ENCODE peak calls at places on chromosomes 6 and 20, in six cellular contexts. H, N, A, D, V and F are unnamed samples.

GRCh38 chr6:39144804-39145203 is 29.8 kb upstream of the SAYSD1 start:
- DNase-seq in D (no peak), V (no peak), H (no peak), N (no peak), A (no peak), F (no peak)

GRCh38 chr6:56314683-56315523 is 67.5 kb upstream of the COL21A1 start:
- DNase-seq in D (no peak), N (no peak), A (no peak), V (no peak), H (peak), F (peak)

GRCh38 chr20:35886537-35886936 is 67.8 kb downstream of the SCAND1 start:
- DNase-seq in V (no peak), A (no peak), H (no peak), D (peak), N (no peak), F (no peak)

GRCh38 chr6:106448000-106448426 is 87.5 kb downstream of the CRYBG1 start:
- DNase-seq in D (no peak), H (no peak), A (no peak), N (peak), V (no peak), F (peak)

GRCh38 chr6:23823421-23823820 is 302.6 kb upstream of the NRSN1 start:
- DNase-seq in D (no peak), H (no peak), N (no peak), A (no peak), V (no peak), F (no peak)

GRCh38 chr6:2630891-2631458 is 119.7 kb downstream of the MYLK4 start:
- DNase-seq in A (peak), H (peak), V (no peak), N (no peak), D (no peak), F (no peak)

GRCh38 chr20:23190557-23190956 is 104.4 kb upstream of the CD93 start:
- DNase-seq in V (no peak), D (no peak), H (no peak), N (no peak), A (no peak), F (no peak)

GRCh38 chr20:37378420-37378784 is 32.5 kb downstream of the SRC start:
- DNase-seq in H (no peak), N (no peak), V (no peak), D (no peak), A (no peak), F (no peak)

GRCh38 chr6:137518584-137518983 is 24.4 kb upstream of the OLIG3 start:
- DNase-seq in A (no peak), D (no peak), N (no peak), H (no peak), V (no peak), F (no peak)

GRCh38 chr6:136977075-136977474 is 55.0 kb downstream of the SLC35D3 start:
- DNase-seq in V (no peak), D (no peak), A (no peak), H (no peak), N (no peak), F (no peak)

GRCh38 chr6:137832110-137832509 is 34.9 kb upstream of the TNFAIP3 start:
- DNase-seq in H (no peak), V (no peak), N (no peak), D (no peak), A (peak), F (no peak)

GRCh38 chr6:168071620-168072019 is 7.4 kb downstream of the FRMD1 start:
- DNase-seq in V (no peak), A (no peak), N (no peak), H (no peak), D (no peak), F (peak)

GRCh38 chr6:29376003-29376402 is 912 bp upstream of the OR12D3 start:
- DNase-seq in D (no peak), H (peak), A (no peak), V (no peak), N (no peak), F (peak)

GRCh38 chr20:63060057-63060991 is 53.6 kb upstream of the BHLHE23 start:
- DNase-seq in N (peak), V (peak), A (no peak), D (peak), H (no peak), F (no peak)

GRCh38 chr6:10901751-10902150 is 14.9 kb downstream of the SYCP2L start:
- DNase-seq in V (no peak), D (no peak), A (no peak), N (no peak), H (no peak), F (peak)

GRCh38 chr6:148152244-148152643 is 190.4 kb upstream of the SASH1 start:
- DNase-seq in V (no peak), H (no peak), A (no peak), N (no peak), D (no peak), F (no peak)

GRCh38 chr20:35854697-35855434 is 83.1 kb downstream of the PHF20 start:
- DNase-seq in A (no peak), H (no peak), V (no peak), N (no peak), D (no peak), F (no peak)

GRCh38 chr6:124260337-124260736 is 456.7 kb downstream of the NKAIN2 start:
- DNase-seq in H (no peak), D (no peak), V (no peak), A (no peak), N (no peak), F (no peak)

GRCh38 chr6:22877946-22878705 is 308.8 kb downstream of the HDGFL1 start:
- DNase-seq in A (no peak), D (no peak), H (no peak), V (no peak), N (no peak), F (no peak)

GRCh38 chr6:156969233-156969632 is 192.1 kb downstream of the ARID1B start:
- DNase-seq in H (no peak), A (no peak), N (no peak), V (no peak), D (no peak), F (no peak)

GRCh38 chr6:132741281-132741680 is 16.4 kb downstream of the VNN2 start:
- DNase-seq in A (no peak), H (no peak), D (no peak), V (no peak), N (no peak), F (no peak)

GRCh38 chr6:25882066-25882496 is 8.0 kb upstream of the SLC17A3 start:
- DNase-seq in A (no peak), V (no peak), N (peak), D (peak), H (peak), F (peak)

GRCh38 chr6:88376759-88377387 is 210.7 kb upstream of the CNR1 start:
- DNase-seq in A (no peak), H (peak), D (no peak), V (no peak), N (no peak), F (no peak)

GRCh38 chr6:79230149-79230548 is 4.3 kb downstream of the HMGN3 start:
- DNase-seq in D (no peak), V (no peak), H (no peak), N (no peak), A (peak), F (no peak)

GRCh38 chr20:4104045-4104444 is 88.7 kb upstream of the RNF24 start:
- DNase-seq in D (no peak), V (no peak), A (peak), H (no peak), N (no peak), F (no peak)

GRCh38 chr6:33824461-33825154 is 20.8 kb upstream of the MLN start:
- DNase-seq in A (no peak), N (peak), H (peak), D (no peak), V (no peak), F (no peak)

GRCh38 chr6:16758163-16758975 is 2.9 kb downstream of the ATXN1 start:
- DNase-seq in H (no peak), N (no peak), A (no peak), V (no peak), D (no peak), F (no peak)

GRCh38 chr6:144377586-144377985 is 92.5 kb downstream of the UTRN start:
- DNase-seq in D (no peak), A (no peak), H (peak), V (no peak), N (no peak), F (no peak)

GRCh38 chr6:44051516-44051915 is 75.7 kb downstream of the MRPL14 start:
- DNase-seq in D (no peak), A (peak), H (no peak), V (no peak), N (peak), F (no peak)

GRCh38 chr20:15814903-15815302 is 758.3 kb downstream of the KIF16B start:
- DNase-seq in V (no peak), N (no peak), A (peak), H (no peak), D (no peak), F (no peak)

GRCh38 chr20:24370249-24370648 is 99.2 kb upstream of the SYNDIG1 start:
- DNase-seq in V (no peak), A (no peak), H (no peak), D (no peak), N (no peak), F (no peak)

GRCh38 chr6:78251930-78252329 is 599.1 kb downstream of the MEI4 start:
- DNase-seq in A (no peak), V (no peak), N (no peak), H (no peak), D (no peak), F (no peak)

GRCh38 chr20:20843982-20844381 is 131.5 kb upstream of the RALGAPA2 start:
- DNase-seq in V (no peak), H (no peak), A (no peak), N (no peak), D (no peak), F (no peak)
- TF ChIP-seq CTCF in V (no peak), H (no peak), A (no peak), N (no peak), D (no peak), F (no peak)

DNA sequence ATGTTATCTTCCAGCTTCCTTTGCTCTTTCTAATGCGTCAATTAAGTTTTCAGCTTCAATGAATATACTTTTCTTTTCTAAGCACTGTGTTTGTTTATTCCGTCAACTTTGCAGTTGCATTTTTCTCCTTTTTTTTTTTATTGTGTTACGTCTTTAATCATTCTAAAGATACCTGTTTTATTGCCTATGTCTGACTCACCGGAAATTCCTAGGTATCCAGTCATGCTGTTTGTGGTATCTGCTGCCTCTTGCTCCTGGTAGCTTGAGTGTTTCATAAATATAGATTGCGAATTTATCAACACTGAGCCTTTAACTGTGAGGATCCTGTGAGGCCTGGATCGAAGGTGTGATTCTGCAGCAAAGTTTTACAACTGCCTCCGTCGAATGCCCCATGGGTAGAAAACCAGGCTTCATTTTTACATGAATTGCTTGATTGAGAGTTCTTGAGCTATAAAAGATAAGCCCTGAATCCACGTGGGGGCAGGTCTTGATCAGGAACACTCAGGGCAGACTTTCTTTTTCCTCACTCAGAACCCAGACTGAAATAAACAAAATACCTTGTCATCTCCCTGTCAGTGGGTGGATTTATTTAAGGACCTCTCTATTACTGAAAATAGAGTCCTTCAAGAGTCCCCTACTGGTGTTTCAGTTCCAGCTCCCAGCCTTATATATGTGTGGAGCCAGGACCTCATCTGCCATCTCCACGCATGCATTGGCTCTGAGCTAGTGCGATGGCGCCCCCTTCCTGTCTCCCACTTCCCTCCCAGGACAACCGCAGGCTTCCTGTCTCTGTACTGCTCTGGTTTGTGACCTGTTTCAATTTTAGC is 60.1 kb upstream of the LRRC1 start:
- DNase-seq in H (peak), A (peak), D (no peak), N (peak), V (no peak), F (peak)
- TF ChIP-seq CTCF in H (peak), A (peak), D (no peak), N (peak), V (peak), F (peak)

DNA sequence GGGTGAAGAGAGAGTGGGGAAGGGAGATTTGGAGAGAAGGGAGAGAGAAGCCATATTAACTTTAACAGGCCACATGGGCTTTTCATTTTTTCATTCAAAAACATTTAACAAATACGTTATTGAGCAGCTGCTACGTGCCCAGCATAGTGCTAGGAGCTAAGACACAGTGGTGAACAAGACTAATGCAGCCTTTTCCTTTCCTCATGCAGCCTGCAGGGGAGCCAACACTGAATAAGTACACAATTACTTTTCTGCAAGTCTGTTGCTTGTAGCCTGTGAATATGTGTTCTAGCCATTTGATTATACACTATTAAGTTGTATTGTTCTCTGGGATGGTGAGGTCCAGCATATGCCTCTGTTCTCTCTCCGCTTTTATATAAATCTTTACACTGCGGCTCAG is 1.9 kb upstream of the BLOC1S5 start:
- DNase-seq in H (no peak), A (no peak), D (no peak), N (no peak), V (no peak), F (no peak)
- TF ChIP-seq CTCF in H (no peak), A (no peak), D (no peak), N (no peak), V (no peak), F (peak)

GRCh38 chr6:1316482-1317220 is 4.8 kb downstream of the FOXQ1 start:
- DNase-seq in A (peak), N (no peak), H (no peak), V (no peak), D (no peak), F (peak)
- TF ChIP-seq CTCF in A (no peak), N (no peak), H (no peak), V (no peak), D (no peak), F (no peak)

DNA sequence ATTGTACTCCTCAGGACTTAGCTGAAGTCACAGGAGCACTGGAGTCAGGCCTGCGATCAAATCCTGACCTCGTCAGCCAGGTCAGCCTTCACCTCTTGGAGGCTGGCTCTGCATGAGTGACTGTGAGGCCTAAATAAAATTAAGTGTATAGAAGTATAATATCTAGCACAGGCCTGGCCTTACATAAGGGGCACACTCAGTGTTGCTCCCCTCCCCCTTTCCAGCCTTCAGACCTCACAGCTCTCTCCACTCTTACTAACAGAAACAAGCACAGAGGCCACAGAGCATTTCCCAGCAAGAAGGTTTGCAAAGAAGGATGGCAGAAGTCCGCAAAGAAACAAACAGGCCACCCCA is 84.8 kb downstream of the TRERF1 start:
- DNase-seq in N (no peak), A (no peak), H (no peak), D (no peak), V (no peak), F (no peak)
- TF ChIP-seq CTCF in N (no peak), A (no peak), H (no peak), D (no peak), V (no peak), F (no peak)

GRCh38 chr6:5085638-5086293 is 625 bp downstream of the PPP1R3G start:
- DNase-seq in D (peak), H (peak), A (no peak), N (no peak), V (no peak), F (peak)
- TF ChIP-seq CTCF in D (no peak), H (no peak), A (no peak), N (no peak), V (no peak), F (no peak)

DNA sequence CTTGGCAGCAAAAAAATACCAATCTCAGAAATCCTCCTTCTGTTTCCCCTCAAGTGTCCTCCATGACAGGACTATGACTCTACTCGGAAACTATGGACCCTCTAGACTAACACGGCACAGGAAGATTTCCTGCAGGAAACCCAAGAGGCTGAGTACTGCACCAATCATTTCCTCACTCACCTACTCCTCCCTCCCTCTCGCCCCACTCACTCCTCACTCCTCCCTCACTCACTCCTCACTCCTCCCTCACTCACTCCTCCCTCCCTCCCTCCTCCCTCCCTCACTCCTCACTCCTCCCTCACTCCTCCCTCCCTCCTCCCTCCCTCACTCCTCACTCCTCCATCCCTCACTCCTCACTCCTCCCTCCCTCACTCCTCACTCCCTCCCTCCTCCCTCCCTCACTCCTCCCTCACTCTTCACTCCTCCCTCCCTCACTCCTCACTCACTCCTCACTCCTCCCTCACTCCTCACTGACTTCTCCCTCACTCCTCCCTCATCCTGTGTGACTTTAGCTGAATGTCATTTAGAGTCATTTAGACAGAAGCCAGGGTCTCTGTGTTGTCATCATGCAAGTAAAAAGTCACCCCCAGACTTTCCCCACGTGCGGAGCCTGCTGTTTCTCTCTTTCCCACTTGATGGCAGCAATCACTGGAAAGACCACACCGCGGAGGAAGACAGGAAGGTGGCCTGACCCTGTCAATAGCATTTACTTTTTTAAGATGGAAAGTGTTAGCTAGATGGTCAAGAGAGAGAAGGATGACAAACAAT is 226.8 kb upstream of the PDE10A start:
- DNase-seq in H (no peak), N (no peak), A (no peak), D (no peak), V (no peak), F (no peak)
- TF ChIP-seq CTCF in H (no peak), N (peak), A (peak), D (peak), V (peak), F (peak)

DNA sequence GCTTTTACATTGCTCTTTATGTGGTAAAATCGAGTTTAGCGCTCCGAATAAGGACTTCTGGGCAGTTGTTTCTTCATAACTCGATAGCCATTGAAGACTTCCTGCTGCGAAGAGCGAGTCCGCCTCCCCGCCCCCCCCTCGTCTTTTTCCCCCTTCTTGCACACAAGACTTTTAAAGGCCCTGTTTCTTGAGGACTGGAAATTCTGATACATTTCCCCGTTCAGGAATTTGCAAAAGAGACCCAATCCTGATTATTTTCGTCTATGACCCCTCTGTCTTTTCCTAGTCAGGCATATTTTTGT is 1.6 kb upstream of the CITED2 start:
- DNase-seq in N (peak), H (no peak), A (no peak), D (no peak), V (no peak), F (no peak)
- TF ChIP-seq CTCF in N (no peak), H (no peak), A (no peak), D (no peak), V (no peak), F (no peak)